ENCODE peak calls at places on chromosome 20, in nine cellular contexts. A is HepG2, Z is fibroblast of lung, N is neuronal stem cell, D is MM.1S, R is trophoblast cell, G is hepatocyte, M is HCT116, W is IMR-90. E is an unnamed sample.

GRCh38 chr20:10430000-10430466 is 4.0 kb downstream of the MKKS start:
- DNase-seq in A (peak), Z (peak), N (no peak), D (no peak), R (no peak), G (no peak), M (no peak), W (peak), E (peak)

GRCh38 chr20:20237093-20237959 is 130.6 kb upstream of the INSM1 start:
- DNase-seq in A (peak), Z (peak), N (no peak), D (peak), R (peak), G (peak), M (peak), W (peak), E (peak)

GRCh38 chr20:63354636-63355385 is 6.3 kb downstream of the CHRNA4 start:
- DNase-seq in A (no peak), Z (no peak), N (no peak), D (no peak), R (no peak), G (no peak), M (no peak), W (no peak), E (no peak)

GRCh38 chr20:21516861-21517565 is 3.1 kb upstream of the NKX2-2 start:
- DNase-seq in A (no peak), Z (no peak), N (no peak), D (no peak), R (no peak), G (no peak), M (no peak), W (no peak), E (no peak)

GRCh38 chr20:50744143-50744792 is 12.9 kb downstream of the PARD6B start:
- DNase-seq in A (peak), Z (peak), N (no peak), D (no peak), R (peak), G (peak), M (peak), W (peak), E (peak)

GRCh38 chr20:57483287-57484050 is 41.5 kb downstream of the CTCFL start:
- DNase-seq in A (no peak), Z (no peak), N (no peak), D (no peak), R (no peak), G (no peak), M (no peak), W (no peak), E (no peak)

GRCh38 chr20:2151805-2152727 is 50.4 kb downstream of the STK35 start:
- DNase-seq in A (no peak), Z (peak), N (no peak), D (no peak), R (no peak), G (peak), M (no peak), W (peak), E (peak)

GRCh38 chr20:57680131-57680716 is 29.6 kb downstream of the PMEPA1 start:
- DNase-seq in A (no peak), Z (no peak), N (no peak), D (peak), R (no peak), G (no peak), M (no peak), W (no peak), E (no peak)

GRCh38 chr20:32034581-32035397 is 17.3 kb upstream of the HCK start:
- DNase-seq in A (no peak), Z (no peak), N (no peak), D (no peak), R (peak), G (no peak), M (no peak), W (no peak), E (no peak)

GRCh38 chr20:32945710-32946221 is 58.5 kb downstream of the SUN5 start:
- DNase-seq in A (peak), Z (peak), N (peak), D (no peak), R (no peak), G (no peak), M (peak), W (peak), E (peak)

GRCh38 chr20:33653218-33653899 is 8.8 kb upstream of the C20orf144 start:
- DNase-seq in A (peak), Z (peak), N (peak), D (no peak), R (no peak), G (peak), M (peak), W (peak), E (peak)

GRCh38 chr20:19565721-19566120 is 192.3 kb upstream of the RIN2 start:
- DNase-seq in A (no peak), Z (no peak), N (no peak), D (no peak), R (no peak), G (no peak), M (no peak), W (no peak), E (no peak)

GRCh38 chr20:32622585-32623468 is 37.7 kb upstream of the NOL4L start:
- DNase-seq in A (no peak), Z (no peak), N (no peak), D (no peak), R (no peak), G (no peak), M (no peak), W (no peak), E (no peak)

GRCh38 chr20:43720007-43720406 is 6.8 kb downstream of the GTSF1L start:
- DNase-seq in A (no peak), Z (no peak), N (no peak), D (no peak), R (no peak), G (no peak), M (no peak), W (no peak), E (no peak)

GRCh38 chr20:58175836-58176235 is 52.6 kb downstream of the ANKRD60 start:
- DNase-seq in A (no peak), Z (no peak), N (no peak), D (no peak), R (no peak), G (no peak), M (no peak), W (no peak), E (no peak)

GRCh38 chr20:59884494-59884893 is 48.9 kb downstream of the SYCP2 start:
- DNase-seq in A (no peak), Z (no peak), N (no peak), D (no peak), R (no peak), G (no peak), M (no peak), W (no peak), E (no peak)

GRCh38 chr20:59891581-59891980 is 41.9 kb downstream of the SYCP2 start:
- DNase-seq in A (no peak), Z (no peak), N (no peak), D (no peak), R (no peak), G (no peak), M (no peak), W (no peak), E (no peak)

DNA sequence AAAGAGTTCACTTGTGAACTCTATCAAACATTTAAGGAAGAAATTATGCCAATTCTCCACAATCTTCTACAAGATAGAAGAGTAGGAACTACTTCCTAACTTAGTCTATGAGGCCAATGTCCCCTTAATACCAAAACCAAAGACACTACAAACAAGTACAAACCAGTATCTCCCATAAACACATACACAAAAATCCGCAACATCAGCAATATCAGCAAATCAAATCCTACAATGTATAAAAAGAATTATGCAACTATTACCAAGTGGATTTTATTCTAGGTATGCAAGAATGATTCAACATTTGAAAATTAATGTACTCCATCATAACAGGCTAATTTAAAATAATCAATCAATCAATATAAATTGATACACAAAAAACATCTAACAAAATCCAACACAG is 45.4 kb downstream of the SYCP2 start:
- DNase-seq in A (no peak), Z (no peak), N (no peak), D (no peak), R (no peak), G (no peak), M (no peak), W (no peak), E (no peak)
- H3K4me2 ChIP-seq in A (no peak), Z (no peak), N (no peak), D (no peak), R (no peak), G (no peak), M (no peak), W (no peak), E (no peak)

GRCh38 chr20:3931664-3932063 is 42.5 kb downstream of the PANK2 start:
- DNase-seq in A (no peak), Z (peak), N (no peak), D (no peak), R (no peak), G (no peak), M (no peak), W (peak), E (no peak)

GRCh38 chr20:3929713-3930060 is 40.5 kb downstream of the PANK2 start:
- DNase-seq in A (no peak), Z (no peak), N (no peak), D (no peak), R (no peak), G (no peak), M (no peak), W (no peak), E (no peak)

GRCh38 chr20:3933126-3933684 is 44.0 kb downstream of the PANK2 start:
- DNase-seq in A (no peak), Z (no peak), N (no peak), D (no peak), R (no peak), G (no peak), M (no peak), W (no peak), E (no peak)

GRCh38 chr20:3932277-3933073 is 43.3 kb downstream of the PANK2 start:
- DNase-seq in A (no peak), Z (no peak), N (no peak), D (peak), R (no peak), G (no peak), M (no peak), W (peak), E (no peak)

DNA sequence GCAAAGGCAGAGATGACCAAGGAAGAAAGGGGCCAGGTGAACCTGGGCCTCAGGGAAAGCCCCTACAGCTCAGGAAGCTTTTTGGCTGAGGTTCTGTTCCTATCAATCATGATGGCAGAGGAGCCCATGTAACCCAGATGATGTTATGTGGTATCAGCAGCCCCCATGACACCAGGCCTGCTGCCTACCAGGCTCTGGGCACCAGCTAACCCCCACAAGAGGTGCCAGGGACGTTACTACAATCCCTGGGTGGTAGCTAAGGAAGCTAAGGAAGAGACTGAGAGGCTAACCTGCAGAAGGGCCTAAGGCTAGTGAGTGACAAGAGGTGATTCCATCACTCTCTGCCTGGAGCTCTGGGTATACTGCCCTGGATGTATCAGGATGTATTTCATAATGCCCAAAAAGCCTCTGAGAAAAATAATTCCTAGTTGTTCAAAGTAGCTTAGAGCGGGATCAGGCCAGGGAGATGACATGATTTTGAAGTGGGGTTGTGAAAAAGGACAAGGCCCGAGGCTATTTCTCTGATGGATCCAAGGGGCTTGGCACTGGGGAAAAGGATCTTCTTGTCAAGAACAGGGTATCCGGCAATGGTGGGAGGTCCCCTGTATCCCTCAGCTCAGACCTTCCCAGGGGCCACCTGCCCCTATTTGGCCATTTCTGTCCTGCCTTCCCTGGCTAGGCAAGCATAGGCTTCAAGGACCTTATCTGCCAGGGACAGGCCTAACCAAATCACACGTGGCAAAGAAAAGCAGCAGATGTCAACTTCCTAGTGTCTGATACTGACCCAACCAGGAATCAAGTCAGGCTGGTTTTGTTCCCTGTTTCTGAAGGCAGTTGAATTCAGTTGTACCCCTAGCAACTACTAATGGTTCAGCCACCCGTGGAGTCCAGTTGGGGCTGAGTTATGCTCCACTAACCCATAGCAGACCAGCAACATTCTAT is 41.3 kb downstream of the PANK2 start:
- DNase-seq in A (no peak), Z (no peak), N (no peak), D (no peak), R (peak), G (no peak), M (no peak), W (no peak), E (no peak)
- H3K27ac ChIP-seq in A (no peak), Z (no peak), N (no peak), D (no peak), R (no peak), G (no peak), M (no peak), W (no peak), E (no peak)

GRCh38 chr20:46562373-46563169 is 12.1 kb upstream of the OCSTAMP start:
- DNase-seq in A (peak), Z (peak), N (peak), D (peak), R (peak), G (peak), M (peak), W (peak), E (peak)
- H3K4me2 ChIP-seq in A (peak), Z (peak), N (peak), D (peak), R (peak), G (peak), M (peak), W (peak), E (peak)

GRCh38 chr20:25309395-25310267 is 61.7 kb downstream of the PYGB start:
- DNase-seq in A (peak), Z (peak), N (no peak), D (peak), R (peak), G (peak), M (peak), W (peak), E (peak)
- H3K27ac ChIP-seq in A (peak), Z (peak), N (peak), D (peak), R (peak), G (peak), M (peak), W (peak), E (peak)

GRCh38 chr20:53500651-53501050 is 93.0 kb downstream of the ZNF217 start:
- DNase-seq in A (no peak), Z (no peak), N (no peak), D (no peak), R (no peak), G (no peak), M (no peak), W (no peak), E (no peak)

GRCh38 chr20:53502820-53503219 is 90.8 kb downstream of the ZNF217 start:
- DNase-seq in A (no peak), Z (no peak), N (no peak), D (no peak), R (no peak), G (no peak), M (no peak), W (no peak), E (no peak)

DNA sequence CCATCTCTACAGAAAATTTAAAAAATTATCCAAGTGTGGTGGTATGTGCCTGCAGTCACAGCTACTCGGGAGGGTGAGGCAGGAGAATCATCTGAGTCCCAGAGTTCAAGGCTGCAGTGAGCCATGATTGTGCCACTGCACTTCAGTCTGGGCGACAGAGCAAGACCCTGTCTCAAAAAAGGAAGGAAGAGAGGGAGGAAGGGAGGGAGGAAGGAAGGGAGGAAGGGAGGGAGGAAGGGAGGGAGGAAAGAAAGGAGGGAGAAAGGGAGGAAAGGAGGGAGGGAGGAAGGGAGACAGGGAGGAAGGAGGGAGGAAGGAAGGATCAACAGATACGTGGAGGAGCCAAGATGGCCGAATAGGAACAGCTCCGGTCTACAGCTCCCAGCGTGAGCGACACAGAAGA is 90.1 kb downstream of the ZNF217 start:
- DNase-seq in A (no peak), Z (no peak), N (no peak), D (no peak), R (no peak), G (no peak), M (no peak), W (no peak), E (no peak)
- H3K4me2 ChIP-seq in A (peak), Z (no peak), N (no peak), D (no peak), R (no peak), G (peak), M (peak), W (no peak), E (no peak)

DNA sequence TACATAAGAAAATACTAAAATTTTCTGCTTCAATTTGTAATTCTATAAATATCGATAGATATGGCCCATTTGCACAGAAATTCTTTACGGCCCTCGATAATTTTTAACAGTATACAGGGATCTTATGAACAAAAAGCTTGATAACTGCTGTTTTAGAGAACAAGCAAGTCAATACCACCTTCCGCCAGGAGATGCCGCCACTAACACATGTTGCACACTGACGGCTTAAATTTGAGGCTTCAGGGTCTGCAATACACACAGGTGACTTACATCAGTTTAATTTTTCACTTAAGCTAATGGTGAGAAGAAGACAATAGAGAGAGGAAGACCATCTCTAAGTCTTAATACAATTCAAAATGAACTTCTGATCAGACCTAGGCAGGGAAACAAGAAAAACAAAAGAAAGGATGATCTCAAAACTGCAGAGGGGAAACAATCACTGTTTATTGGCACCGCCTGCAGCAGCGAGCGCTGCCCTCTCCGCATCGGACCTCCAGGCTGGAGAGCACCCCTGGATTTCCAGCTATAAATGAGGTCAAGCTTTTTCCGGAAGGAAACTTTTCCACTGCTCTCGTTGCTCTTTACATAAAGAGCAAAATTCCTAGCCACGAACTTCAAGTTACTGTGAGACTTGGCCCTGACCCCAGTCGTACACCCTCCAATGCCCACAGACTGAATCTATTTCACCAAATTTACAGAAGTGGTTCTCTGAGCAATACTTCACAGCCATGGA is 53.9 kb downstream of the OTOR start:
- DNase-seq in A (peak), Z (peak), N (peak), D (peak), R (peak), G (peak), M (peak), W (peak), E (peak)
- H3K27ac ChIP-seq in A (no peak), Z (no peak), N (no peak), D (no peak), R (no peak), G (no peak), M (no peak), W (no peak), E (no peak)

GRCh38 chr20:11912013-11912663 is 5.6 kb upstream of the BTBD3 start:
- DNase-seq in A (peak), Z (no peak), N (no peak), D (peak), R (no peak), G (peak), M (no peak), W (no peak), E (no peak)
- H3K4me2 ChIP-seq in A (no peak), Z (no peak), N (no peak), D (no peak), R (no peak), G (no peak), M (no peak), W (no peak), E (peak)

GRCh38 chr20:8898823-8899222 is 170.1 kb upstream of the PLCB4 start:
- DNase-seq in A (no peak), Z (no peak), N (no peak), D (no peak), R (no peak), G (no peak), M (no peak), W (no peak), E (no peak)

GRCh38 chr20:8895472-8895871 is 173.4 kb upstream of the PLCB4 start:
- DNase-seq in A (no peak), Z (no peak), N (no peak), D (no peak), R (no peak), G (no peak), M (no peak), W (no peak), E (no peak)

GRCh38 chr20:8903655-8904605 is 165.0 kb upstream of the PLCB4 start:
- DNase-seq in A (no peak), Z (no peak), N (no peak), D (no peak), R (no peak), G (no peak), M (no peak), W (no peak), E (no peak)

GRCh38 chr20:8901237-8902025 is 167.5 kb upstream of the PLCB4 start:
- DNase-seq in A (no peak), Z (peak), N (no peak), D (no peak), R (no peak), G (no peak), M (no peak), W (no peak), E (no peak)
- H3K27ac ChIP-seq in A (no peak), Z (no peak), N (no peak), D (no peak), R (no peak), G (no peak), M (no peak), W (no peak), E (no peak)

GRCh38 chr20:14720251-14720650 is 382.8 kb upstream of the FLRT3 start:
- DNase-seq in A (no peak), Z (no peak), N (no peak), D (no peak), R (no peak), G (no peak), M (no peak), W (no peak), E (no peak)

GRCh38 chr20:14715400-14715799 is 378.0 kb upstream of the FLRT3 start:
- DNase-seq in A (no peak), Z (no peak), N (no peak), D (no peak), R (no peak), G (no peak), M (no peak), W (no peak), E (no peak)

GRCh38 chr20:14712302-14712739 is 374.9 kb upstream of the FLRT3 start:
- DNase-seq in A (no peak), Z (peak), N (peak), D (no peak), R (peak), G (peak), M (no peak), W (peak), E (peak)

GRCh38 chr20:14717124-14718004 is 380.0 kb upstream of the FLRT3 start:
- DNase-seq in A (peak), Z (no peak), N (no peak), D (peak), R (no peak), G (no peak), M (no peak), W (no peak), E (no peak)

GRCh38 chr20:14716251-14716650 is 378.8 kb upstream of the FLRT3 start:
- DNase-seq in A (no peak), Z (no peak), N (peak), D (no peak), R (no peak), G (no peak), M (no peak), W (no peak), E (no peak)
- H3K4me2 ChIP-seq in A (no peak), Z (no peak), N (no peak), D (no peak), R (no peak), G (no peak), M (no peak), W (no peak), E (no peak)

E was measured in mammary epithelial cell.